ENCODE peak calls at places on chromosomes 1 and 21, in six cellular contexts. Q is H9, O is IMR-90, X is neuronal stem cell, F is mesenchymal stem cell, G is H1. E is an unnamed sample.

GRCh38 chr1:205505076-205505729 is 734 bp downstream of the CDK18 start:
- DNase-seq in G (no peak), O (no peak), X (no peak), F (no peak), Q (peak; percentile 71), E (no peak)

GRCh38 chr1:90114521-90115141 is 119.7 kb downstream of the ZNF326 start:
- DNase-seq in O (peak; percentile 49), X (peak; percentile 48), G (no peak), F (peak; percentile 50), Q (no peak), E (peak; percentile 81)

GRCh38 chr1:154176341-154176740 is 15.6 kb downstream of the TPM3 start:
- DNase-seq in G (no peak), Q (no peak), O (peak; percentile 85), X (no peak), F (peak; percentile 83), E (no peak)

GRCh38 chr1:11925938-11926292 is 312 bp downstream of the KIAA2013 start:
- DNase-seq in O (no peak), F (no peak), Q (no peak), X (no peak), G (peak; percentile 57), E (peak; percentile 21)

GRCh38 chr1:54571326-54571725 is 23.3 kb downstream of the ACOT11 start:
- DNase-seq in O (no peak), F (no peak), G (no peak), Q (no peak), X (no peak), E (no peak)

GRCh38 chr1:47444578-47445465 is 7.0 kb downstream of the FOXD2 start:
- DNase-seq in O (peak; percentile 10), F (peak; percentile 17), G (peak; percentile 77), Q (peak; percentile 62), X (no peak), E (no peak)

GRCh38 chr1:162390396-162391185 is 9.1 kb downstream of the C1orf226 start:
- DNase-seq in X (no peak), G (peak; percentile 13), F (no peak), Q (no peak), O (no peak), E (no peak)

GRCh38 chr1:117609471-117609911 is 3.6 kb downstream of the TENT5C start:
- DNase-seq in O (peak; percentile 41), Q (no peak), X (no peak), F (peak; percentile 51), G (no peak), E (no peak)

GRCh38 chr1:205920159-205920558 is 23.1 kb downstream of the SLC26A9 start:
- DNase-seq in O (peak; percentile 34), F (peak; percentile 42), Q (peak; percentile 10), G (no peak), X (no peak), E (no peak)

GRCh38 chr1:202221911-202222909 is 28.6 kb downstream of the LGR6 start:
- DNase-seq in F (no peak), Q (no peak), X (no peak), G (no peak), O (no peak), E (peak; percentile 39)

GRCh38 chr1:153841463-153841994 is 66.3 kb downstream of the SLC27A3 start:
- DNase-seq in X (no peak), O (peak; percentile 71), Q (no peak), F (no peak), G (no peak), E (no peak)

GRCh38 chr1:155173478-155174333 is at the start of gene TRIM46:
- DNase-seq in F (peak; percentile 68), G (peak; percentile 84), Q (peak; percentile 81), X (peak; percentile 66), O (peak; percentile 34), E (no peak)

GRCh38 chr1:28247603-28248272 is 11.6 kb upstream of the SESN2 start:
- DNase-seq in O (no peak), Q (no peak), X (no peak), F (no peak), G (no peak), E (no peak)

GRCh38 chr1:171486048-171486519 is 754 bp downstream of the PRRC2C start:
- DNase-seq in O (peak; percentile 81), Q (no peak), X (peak; percentile 42), F (peak; percentile 89), G (no peak), E (no peak)

GRCh38 chr1:211377539-211378461 is 51.2 kb downstream of the TRAF5 start:
- DNase-seq in G (no peak), Q (no peak), O (no peak), F (peak; percentile 71), X (no peak), E (peak; percentile 20)

GRCh38 chr1:242534753-242535152 is 10.3 kb upstream of the PLD5 start:
- DNase-seq in G (no peak), F (no peak), Q (no peak), O (no peak), X (no peak), E (peak; percentile 29)

GRCh38 chr1:7229696-7230095 is 444.4 kb downstream of the CAMTA1 start:
- DNase-seq in X (no peak), O (peak; percentile 74), F (peak; percentile 53), G (no peak), Q (no peak), E (no peak)

GRCh38 chr1:153793261-153793972 is 18.2 kb downstream of the SLC27A3 start:
- DNase-seq in Q (no peak), G (peak; percentile 58), O (no peak), X (peak; percentile 58), F (no peak), E (no peak)

GRCh38 chr1:86156571-86157455 is at the start of gene COL24A1:
- DNase-seq in X (peak; percentile 61), Q (peak; percentile 89), G (peak; percentile 79), O (peak; percentile 83), F (peak; percentile 57), E (no peak)

GRCh38 chr1:91884459-91885290 is 1.3 kb downstream of the TGFBR3 start:
- DNase-seq in X (peak; percentile 20), O (peak; percentile 24), Q (peak; percentile 45), G (peak; percentile 57), F (peak; percentile 38), E (no peak)

GRCh38 chr1:1891349-1892078 is 627 bp upstream of the GNB1 start:
- DNase-seq in G (no peak), F (peak; percentile 79), X (peak; percentile 51), Q (peak; percentile 69), O (peak; percentile 45), E (peak; percentile 27)

GRCh38 chr1:108017698-108018097 is 52.7 kb upstream of the VAV3 start:
- DNase-seq in F (no peak), X (no peak), O (no peak), G (no peak), Q (no peak), E (no peak)

GRCh38 chr21:36097427-36098230 is 27.8 kb downstream of the CBR1 start:
- DNase-seq in G (no peak), F (peak; percentile 46), X (no peak), O (no peak), Q (no peak), E (no peak)

GRCh38 chr1:177546346-177546745 is 375.6 kb downstream of the BRINP2 start:
- DNase-seq in Q (no peak), G (no peak), O (no peak), F (no peak), X (no peak), E (no peak)

GRCh38 chr1:19091539-19091938 is 118.5 kb downstream of the UBR4 start:
- DNase-seq in Q (no peak), X (no peak), O (peak; percentile 83), G (no peak), F (no peak), E (no peak)

GRCh38 chr1:19087017-19087736 is 122.9 kb downstream of the UBR4 start:
- DNase-seq in X (no peak), Q (no peak), G (no peak), O (peak; percentile 58), F (no peak), E (no peak)

GRCh38 chr1:19088717-19089442 is 121.2 kb downstream of the UBR4 start:
- DNase-seq in O (no peak), G (no peak), Q (no peak), F (no peak), X (no peak), E (no peak)

GRCh38 chr1:19087737-19088594 is 122.1 kb downstream of the UBR4 start:
- DNase-seq in Q (no peak), G (no peak), X (no peak), F (peak; percentile 36), O (peak; percentile 14), E (no peak)

GRCh38 chr1:19089524-19089923 is 120.5 kb downstream of the UBR4 start:
- DNase-seq in X (no peak), F (no peak), G (no peak), O (no peak), Q (no peak), E (no peak)
- H4K91ac ChIP-seq in X (no peak overlapping the region), F (no peak overlapping the region), G (no peak overlapping the region), O (no peak overlapping the region), Q (no peak overlapping the region), E (no peak overlapping the region)

DNA sequence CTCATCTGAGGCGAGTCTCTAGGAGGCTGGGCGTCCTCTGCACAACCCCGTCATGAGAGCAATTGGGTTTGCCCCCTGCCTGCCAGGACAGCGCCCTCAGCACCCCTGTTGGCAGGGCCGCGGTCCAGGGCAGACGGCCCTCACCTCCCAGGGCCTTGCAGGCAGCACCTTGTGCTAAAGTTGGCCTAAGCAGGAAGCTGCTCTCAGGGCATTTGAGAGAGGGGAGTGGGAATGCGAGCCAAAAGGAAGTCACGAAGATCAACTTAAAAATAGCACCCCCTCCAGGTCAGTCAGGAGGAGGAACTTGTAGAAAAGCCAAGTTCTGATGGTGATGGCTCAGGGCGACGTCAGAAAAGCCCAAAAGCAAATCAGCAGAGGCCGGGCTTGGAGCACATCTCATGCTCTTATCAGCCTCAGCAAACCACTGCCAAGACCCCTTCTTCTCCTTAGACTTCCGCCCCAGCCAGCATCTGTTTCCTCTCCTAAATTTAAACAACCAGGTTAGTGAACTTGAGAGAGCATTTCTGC is 12.6 kb upstream of the ADORA3 start:
- DNase-seq in F (no peak), O (peak; percentile 82), X (no peak), Q (peak; percentile 75), G (peak; percentile 67), E (no peak)
- H3K4me1 ChIP-seq in F (no peaks in the 10 kb centered on the region), O (peaks cover 7% of the 10 kb centered on the region), X (no peaks in the 10 kb centered on the region), Q (no peaks in the 10 kb centered on the region), G (no peaks in the 10 kb centered on the region), E (no peaks in the 10 kb centered on the region)

DNA sequence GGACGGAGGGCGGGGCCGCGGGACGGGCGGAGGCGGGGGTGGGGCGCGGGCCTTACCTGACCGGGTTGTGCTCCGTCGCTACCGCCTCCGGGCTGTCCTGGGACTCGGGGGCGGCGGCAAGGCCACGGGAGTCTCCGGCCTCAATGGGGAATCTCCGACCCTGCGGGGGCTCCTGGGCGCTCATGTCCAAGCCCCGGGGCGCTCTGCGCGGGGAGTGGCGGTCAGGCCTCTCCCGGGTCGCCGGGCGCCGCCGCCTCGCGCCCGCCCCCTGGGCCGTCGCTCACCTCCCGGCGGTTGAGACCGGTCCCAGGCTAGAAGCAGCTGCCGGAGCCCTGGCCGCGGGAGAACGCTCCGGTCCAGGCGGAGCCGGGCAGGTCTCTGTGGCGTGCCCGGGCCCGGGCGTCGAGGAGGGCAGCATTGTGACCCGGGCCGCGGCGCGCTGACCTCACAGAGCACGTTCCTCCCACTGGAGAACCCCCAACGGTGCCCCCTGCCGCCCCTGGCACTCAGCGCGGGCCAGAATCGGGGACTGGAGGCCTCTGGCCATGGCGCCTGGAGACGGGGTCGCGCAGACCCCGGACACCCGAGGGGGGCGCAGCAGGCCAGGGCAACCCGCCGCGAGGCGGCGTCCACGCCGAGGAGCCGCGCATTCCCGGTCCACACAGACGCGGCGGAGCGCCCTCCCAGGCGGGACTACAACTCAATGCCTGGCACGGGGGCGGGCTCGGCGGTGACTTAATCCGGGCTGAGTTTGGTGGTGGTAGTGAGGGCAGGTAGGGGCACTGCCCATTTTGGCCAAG is 411 bp downstream of the FAM229A start:
- DNase-seq in Q (peak; percentile 58), G (peak; percentile 82), O (no peak), F (peak; percentile 42), X (no peak), E (no peak)
- H4K91ac ChIP-seq in Q (no peak overlapping the region), G (no peak overlapping the region), O (no peak overlapping the region), F (peak overlapping the region; percentile 68), X (no peak overlapping the region), E (peak overlapping the region; percentile 55)

GRCh38 chr1:8858888-8859706 is 19.4 kb downstream of the ENO1 start:
- DNase-seq in X (peak; percentile 41), O (peak; percentile 67), G (no peak), Q (no peak), F (peak; percentile 80), E (peak; percentile 79)
- H3K4me1 ChIP-seq in X (peaks cover 12% of the 10 kb centered on the region), O (peaks cover 8% of the 10 kb centered on the region), G (peaks cover 6% of the 10 kb centered on the region), Q (no peaks in the 10 kb centered on the region), F (peaks cover 28% of the 10 kb centered on the region), E (peaks cover 13% of the 10 kb centered on the region)